ENCODE peak calls at places on chromosomes 16 and 17, in five cellular contexts. X is ACHN, M is NCI-H2029, I is T-helper 9 cell, G is Daoy. P is an unnamed sample.

GRCh38 chr17:46832945-46833839 is 14.7 kb upstream of the WNT3 start:
- DNase-seq in X (peak; percentile 47), M (peak; percentile 37), I (no peak), G (peak; percentile 36), P (no peak)

GRCh38 chr17:7686221-7687071 is 844 bp downstream of the TP53 start:
- DNase-seq in X (peak; percentile 85), M (peak; percentile 58), I (peak; percentile 68), G (peak; percentile 83), P (peak; percentile 88)

GRCh38 chr17:44331249-44331760 is 6.7 kb upstream of the SLC25A39 start:
- DNase-seq in X (peak; percentile 77), M (peak; percentile 47), I (peak; percentile 57), G (peak; percentile 42), P (peak; percentile 91)

GRCh38 chr17:6894206-6894528 is 62.6 kb upstream of the TEKT1 start:
- DNase-seq in X (no peak), M (no peak), I (no peak), G (no peak), P (no peak)

GRCh38 chr16:83715217-83715920 is 92.4 kb upstream of the HSBP1 start:
- DNase-seq in X (no peak), M (peak; percentile 85), I (no peak), G (no peak), P (no peak)

GRCh38 chr16:83586036-83586810 is 221.6 kb upstream of the HSBP1 start:
- DNase-seq in X (no peak), M (no peak), I (no peak), G (no peak), P (no peak)

GRCh38 chr16:76446251-76446650 is 169.1 kb downstream of the CNTNAP4 start:
- DNase-seq in X (no peak), M (no peak), I (no peak), G (no peak), P (no peak)

GRCh38 chr16:84608281-84608680 is 9.6 kb downstream of the COTL1 start:
- DNase-seq in X (no peak), M (no peak), I (no peak), G (no peak), P (no peak)

GRCh38 chr17:72665841-72666518 is 426.5 kb downstream of the SLC39A11 start:
- DNase-seq in X (no peak), M (no peak), I (no peak), G (no peak), P (no peak)

GRCh38 chr17:27608330-27609230 is 22.4 kb upstream of the LGALS9 start:
- DNase-seq in X (no peak), M (no peak), I (no peak), G (no peak), P (no peak)

GRCh38 chr17:45948498-45948880 is 50.6 kb upstream of the STH start:
- DNase-seq in X (no peak), M (no peak), I (no peak), G (no peak), P (no peak)

GRCh38 chr17:72697602-72698146 is 394.8 kb downstream of the SLC39A11 start:
- DNase-seq in X (no peak), M (no peak), I (no peak), G (peak; percentile 45), P (peak; percentile 28)

GRCh38 chr17:81859906-81860755 is at the start of gene P4HB:
- DNase-seq in X (peak; percentile 22), M (no peak), I (peak; percentile 96), G (no peak), P (no peak)

GRCh38 chr17:10398352-10398751 is 23.4 kb downstream of the MYH8 start:
- DNase-seq in X (no peak), M (no peak), I (no peak), G (peak; percentile 52), P (no peak)

GRCh38 chr17:28097901-28098300 is 55.4 kb downstream of the NLK start:
- DNase-seq in X (no peak), M (no peak), I (no peak), G (no peak), P (no peak)

GRCh38 chr17:67477687-67478086 is 100.6 kb downstream of the PITPNC1 start:
- DNase-seq in X (no peak), M (no peak), I (peak; percentile 23), G (peak; percentile 71), P (no peak)

GRCh38 chr17:17840751-17841591 is 4.2 kb upstream of the SREBF1 start:
- DNase-seq in X (peak; percentile 30), M (peak; percentile 39), I (no peak), G (peak; percentile 52), P (no peak)

GRCh38 chr17:61127960-61128359 is 271.7 kb upstream of the TBX2 start:
- DNase-seq in X (no peak), M (no peak), I (no peak), G (no peak), P (no peak)

GRCh38 chr17:44909681-44910144 is 5.6 kb downstream of the GFAP start:
- DNase-seq in X (peak; percentile 93), M (no peak), I (no peak), G (peak; percentile 88), P (peak; percentile 24)

GRCh38 chr16:29757950-29758466 is 12.2 kb upstream of the C16orf54 start:
- DNase-seq in X (no peak), M (no peak), I (no peak), G (no peak), P (peak; percentile 46)

GRCh38 chr17:49209061-49209571 is 1.3 kb downstream of the GNGT2 start:
- DNase-seq in X (no peak), M (no peak), I (no peak), G (no peak), P (no peak)

GRCh38 chr16:89484923-89485679 is 5.3 kb downstream of the ANKRD11 start:
- DNase-seq in X (no peak), M (no peak), I (no peak), G (no peak), P (no peak)

GRCh38 chr16:2770781-2771111 is 6.3 kb downstream of the ELOB start:
- DNase-seq in X (no peak), M (no peak), I (no peak), G (no peak), P (no peak)

GRCh38 chr16:30474062-30474452 is 1.5 kb downstream of the ITGAL start:
- DNase-seq in X (no peak), M (no peak), I (no peak), G (no peak), P (no peak)

GRCh38 chr17:45702666-45703266 is 81.4 kb upstream of the CRHR1 start:
- DNase-seq in X (peak; percentile 30), M (no peak), I (no peak), G (no peak), P (peak; percentile 69)

GRCh38 chr16:11161974-11162373 is 94.0 kb downstream of the SOCS1 start:
- DNase-seq in X (no peak), M (no peak), I (no peak), G (no peak), P (no peak)

GRCh38 chr17:73838815-73839214 is 194.6 kb upstream of the SDK2 start:
- DNase-seq in X (no peak), M (peak; percentile 8), I (no peak), G (no peak), P (no peak)

GRCh38 chr17:65762973-65763372 is 201.5 kb upstream of the AXIN2 start:
- DNase-seq in X (no peak), M (no peak), I (no peak), G (no peak), P (no peak)

GRCh38 chr17:40326014-40326831 is 17.2 kb downstream of the RARA start:
- DNase-seq in X (no peak), M (no peak), I (peak; percentile 55), G (no peak), P (no peak)

GRCh38 chr16:70576431-70577255 is 53.0 kb downstream of the SF3B3 start:
- DNase-seq in X (peak; percentile 53), M (no peak), I (no peak), G (peak; percentile 33), P (peak; percentile 70)

GRCh38 chr16:51152691-51153261 is 1.7 kb upstream of the SALL1 start:
- DNase-seq in X (peak; percentile 51), M (no peak), I (no peak), G (peak; percentile 52), P (no peak)

GRCh38 chr17:82065193-82065637 is 389 bp downstream of the DUS1L start:
- DNase-seq in X (peak; percentile 44), M (no peak), I (no peak), G (no peak), P (peak; percentile 48)

GRCh38 chr17:41067281-41067680 is 1.6 kb upstream of the KRTAP2-4 start:
- DNase-seq in X (no peak), M (no peak), I (no peak), G (no peak), P (no peak)

GRCh38 chr17:81884520-81884919 is 6.9 kb downstream of the ALYREF start:
- DNase-seq in X (no peak), M (no peak), I (no peak), G (no peak), P (no peak)

P was measured in hepatocyte.